ENCODE peak calls at places on chromosomes 1 and 21, in five cellular contexts. B, T, F, J and I are unnamed samples.

GRCh38 chr1:150207278-150207971 is 28.5 kb downstream of the ANP32E start:
- DNase-seq in B (no peak), T (no peak), F (no peak), J (no peak), I (no peak)

GRCh38 chr1:111833334-111833733 is 77.6 kb downstream of the DDX20 start:
- DNase-seq in B (no peak), T (no peak), F (no peak), J (no peak), I (peak)

GRCh38 chr1:118333601-118334241 is 148.7 kb upstream of the SPAG17 start:
- DNase-seq in B (no peak), T (no peak), F (no peak), J (no peak), I (no peak)

GRCh38 chr1:181133441-181133951 is 45.0 kb downstream of the IER5 start:
- DNase-seq in B (no peak), T (no peak), F (peak), J (peak), I (no peak)

GRCh38 chr1:25556791-25557476 is 13.5 kb downstream of the LDLRAP1 start:
- DNase-seq in B (peak), T (no peak), F (no peak), J (no peak), I (peak)

GRCh38 chr1:99675292-99675691 is 29.4 kb downstream of the PALMD start:
- DNase-seq in B (no peak), T (no peak), F (no peak), J (no peak), I (no peak)

GRCh38 chr1:14095001-14095400 is 395.0 kb downstream of the PRDM2 start:
- DNase-seq in B (no peak), T (peak), F (no peak), J (no peak), I (no peak)

GRCh38 chr1:243784506-243784905 is 65.5 kb downstream of the AKT3 start:
- DNase-seq in B (no peak), T (no peak), F (no peak), J (no peak), I (no peak)

GRCh38 chr1:150162862-150163706 is 13.4 kb downstream of the PLEKHO1 start:
- DNase-seq in B (peak), T (peak), F (peak), J (peak), I (peak)

GRCh38 chr1:109265741-109266330 is 16.5 kb downstream of the CELSR2 start:
- DNase-seq in B (no peak), T (no peak), F (no peak), J (no peak), I (no peak)
- TF ChIP-seq MAFK in B (no peak), T (no peak), F (no peak), J (no peak), I (no peak)

GRCh38 chr1:1120866-1121563 is 5.1 kb upstream of the C1orf159 start:
- DNase-seq in B (no peak), T (no peak), F (no peak), J (no peak), I (no peak)
- TF ChIP-seq MAFK in B (no peak), T (no peak), F (no peak), J (no peak), I (no peak)

GRCh38 chr1:199410462-199410861 is 617.0 kb upstream of the NR5A2 start:
- DNase-seq in B (no peak), T (no peak), F (no peak), J (no peak), I (no peak)
- TF ChIP-seq MAFK in B (no peak), T (no peak), F (no peak), J (no peak), I (no peak)

DNA sequence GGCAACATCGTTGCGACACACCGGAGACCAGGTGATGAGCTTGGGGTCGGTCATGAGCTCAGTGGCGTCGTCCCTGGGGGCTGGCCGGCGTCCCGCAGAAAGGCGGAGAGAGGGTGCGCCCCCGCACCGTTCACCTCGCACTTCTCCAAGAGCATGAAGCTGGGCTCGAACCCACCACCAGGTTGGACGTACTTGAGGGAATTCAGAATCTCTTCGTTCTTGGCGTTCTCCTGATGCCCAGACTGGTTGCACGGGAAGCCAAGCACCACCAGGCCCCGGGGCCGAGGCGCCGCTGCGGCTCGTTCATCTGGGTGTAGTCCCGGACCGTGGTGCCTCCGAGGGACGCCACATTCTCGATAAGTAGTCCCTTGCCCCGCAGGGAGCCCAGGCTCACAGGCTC is 176.6 kb upstream of the ADAMTS5 start:
- DNase-seq in B (no peak), T (no peak), F (no peak), J (no peak), I (no peak)
- TF ChIP-seq MAFK in B (no peak), T (no peak), F (no peak), J (no peak), I (no peak)

GRCh38 chr1:231778009-231778719 is 151.6 kb downstream of the DISC1 start:
- DNase-seq in B (peak), T (no peak), F (no peak), J (no peak), I (peak)
- TF ChIP-seq MAFK in B (no peak), T (no peak), F (no peak), J (no peak), I (no peak)

DNA sequence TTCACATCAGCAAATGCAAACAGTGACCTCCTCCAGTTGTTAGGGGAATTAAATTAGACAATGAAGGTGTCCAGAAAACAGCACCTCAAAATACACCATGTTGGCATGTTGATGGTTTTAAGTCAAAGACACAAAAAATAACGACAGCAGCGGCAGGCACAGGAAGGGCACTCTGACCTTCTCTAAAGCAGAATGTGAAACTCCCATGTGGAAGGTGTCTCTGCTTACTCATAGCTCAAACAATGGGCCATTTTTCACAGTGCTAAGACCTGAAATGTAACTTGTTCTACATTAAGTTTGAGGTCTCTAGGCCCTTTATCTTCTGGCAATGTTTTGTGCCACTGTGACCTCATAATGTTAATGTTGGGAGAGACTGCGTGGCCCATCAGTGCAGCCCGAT is 105.6 kb upstream of the RAB4A start:
- DNase-seq in B (no peak), T (no peak), F (peak), J (no peak), I (no peak)
- TF ChIP-seq MAFK in B (no peak), T (no peak), F (no peak), J (no peak), I (no peak)

GRCh38 chr1:147243228-147243685 is 773 bp downstream of the CHD1L start:
- DNase-seq in B (no peak), T (no peak), F (peak), J (no peak), I (peak)
- TF ChIP-seq MAFK in B (no peak), T (no peak), F (no peak), J (no peak), I (peak)